ENCODE peak calls at places on chromosomes 3 and 15, in eight cellular contexts. G is transverse colon, Y is ovary, Z is HepG2, F is suprapubic skin, T is H1, R is K562, A is stomach. I is an unnamed sample.

GRCh38 chr3:75048650-75049049 is 434.2 kb upstream of the CNTN3 start:
- DNase-seq in G (no peak), Y (no peak), Z (no peak), F (no peak), T (no peak), R (no peak), A (no peak), I (no peak)

GRCh38 chr15:32685576-32685975 is 32.2 kb upstream of the GREM1 start:
- DNase-seq in G (no peak), Y (no peak), Z (no peak), F (no peak), T (no peak), R (no peak), A (no peak), I (no peak)

GRCh38 chr3:71428841-71429609 is 154.5 kb downstream of the FOXP1 start:
- DNase-seq in G (peak; percentile 36), Y (peak; percentile 32), Z (no peak), F (no peak), T (no peak), R (no peak), A (no peak), I (no peak)

GRCh38 chr15:40264321-40265153 is 18.3 kb downstream of the ANKRD63 start:
- DNase-seq in G (no peak), Y (no peak), Z (no peak), F (no peak), T (no peak), R (no peak), A (no peak), I (no peak)

GRCh38 chr15:65829150-65829764 is 37.2 kb upstream of the DENND4A start:
- DNase-seq in G (no peak), Y (no peak), Z (peak; percentile 33), F (no peak), T (no peak), R (peak; percentile 33), A (no peak), I (no peak)

GRCh38 chr3:179000659-179001058 is 71.0 kb downstream of the ZMAT3 start:
- DNase-seq in G (no peak), Y (no peak), Z (no peak), F (no peak), T (no peak), R (no peak), A (no peak), I (no peak)

GRCh38 chr3:150384517-150385212 is 23.4 kb upstream of the TSC22D2 start:
- DNase-seq in G (peak; percentile 40), Y (no peak), Z (peak; percentile 76), F (no peak), T (no peak), R (peak; percentile 70), A (no peak), I (peak; percentile 41)

GRCh38 chr15:68633181-68634121 is 54.7 kb downstream of the CORO2B start:
- DNase-seq in G (no peak), Y (no peak), Z (no peak), F (no peak), T (no peak), R (no peak), A (no peak), I (no peak)

GRCh38 chr3:172965256-172965655 is 175.8 kb downstream of the SPATA16 start:
- DNase-seq in G (no peak), Y (no peak), Z (no peak), F (no peak), T (no peak), R (no peak), A (no peak), I (no peak)

GRCh38 chr15:82646250-82647044 is 716 bp downstream of the CPEB1 start:
- DNase-seq in G (no peak), Y (peak; percentile 42), Z (no peak), F (no peak), T (no peak), R (peak; percentile 62), A (no peak), I (no peak)

GRCh38 chr15:100671858-100672543 is 69.6 kb downstream of the ASB7 start:
- DNase-seq in G (no peak), Y (no peak), Z (peak; percentile 33), F (no peak), T (no peak), R (peak; percentile 38), A (no peak), I (no peak)

GRCh38 chr3:185729335-185729715 is 95.5 kb downstream of the IGF2BP2 start:
- DNase-seq in G (no peak), Y (no peak), Z (no peak), F (no peak), T (no peak), R (no peak), A (no peak), I (no peak)

GRCh38 chr3:36075491-36075890 is 304.8 kb upstream of the STAC start:
- DNase-seq in G (no peak), Y (no peak), Z (no peak), F (no peak), T (no peak), R (no peak), A (no peak), I (no peak)

GRCh38 chr15:68808091-68808490 is 12.6 kb downstream of the ANP32A start:
- DNase-seq in G (peak; percentile 2), Y (no peak), Z (no peak), F (no peak), T (no peak), R (no peak), A (no peak), I (no peak)

GRCh38 chr15:59380902-59381610 is 8.4 kb upstream of the MYO1E start:
- DNase-seq in G (peak; percentile 20), Y (no peak), Z (no peak), F (no peak), T (no peak), R (no peak), A (no peak), I (no peak)

DNA sequence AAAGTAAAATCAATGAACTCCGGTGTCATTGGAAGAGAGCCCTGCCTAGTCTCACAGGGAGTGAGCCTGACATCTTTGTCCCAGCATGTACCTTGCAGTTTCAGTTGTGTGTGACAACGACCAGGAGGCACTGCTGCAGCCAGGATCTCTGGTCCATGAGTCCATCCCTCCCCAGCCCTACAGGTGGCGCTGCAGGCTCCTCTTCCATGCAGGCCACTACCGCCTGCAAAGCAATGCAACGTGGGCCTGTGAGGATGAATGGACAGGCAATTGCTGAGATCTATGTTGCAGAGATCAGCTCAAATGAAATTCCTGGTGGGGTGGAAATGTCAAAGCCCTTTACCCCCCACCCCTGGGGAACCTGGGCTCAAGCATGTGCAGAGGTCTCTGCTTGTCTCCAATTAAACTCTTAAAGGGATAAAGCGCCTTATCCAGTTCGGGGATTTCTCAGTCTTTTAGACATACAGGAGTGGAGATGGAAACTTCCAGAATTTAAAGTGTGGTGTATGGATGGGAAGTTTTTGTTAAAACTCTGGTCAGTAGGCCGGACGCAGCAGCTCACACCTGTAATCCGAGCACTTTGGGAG is 35.8 kb downstream of the TKT start:
- DNase-seq in G (peak; percentile 88), Y (peak; percentile 72), Z (peak; percentile 76), F (no peak), T (peak; percentile 78), R (peak; percentile 73), A (peak; percentile 90), I (peak; percentile 70)
- TF ChIP-seq POLR2A in G (no peak), Y (no peak), Z (no peak), F (no peak), T (no peak), R (no peak), A (no peak), I (no peak)

DNA sequence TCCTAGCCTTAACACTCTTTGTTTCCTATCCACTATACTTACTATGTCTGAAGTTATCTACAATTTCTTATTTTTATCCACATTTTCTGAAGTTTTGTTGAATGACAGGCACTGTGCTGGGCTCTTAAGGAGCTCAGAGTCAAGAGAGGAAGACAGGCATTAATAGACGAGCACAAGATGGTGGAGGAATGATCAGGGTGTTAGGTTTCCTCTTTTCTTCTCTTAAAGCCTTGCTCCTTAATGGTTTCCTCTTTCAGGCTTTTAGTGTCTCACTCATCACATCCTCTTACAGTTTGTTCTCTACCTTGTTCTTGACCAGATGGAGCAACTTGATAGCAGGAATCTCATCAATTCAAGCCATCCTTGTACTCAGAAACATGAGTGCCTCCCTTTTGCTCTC is 52.9 kb upstream of the BCL6 start:
- DNase-seq in G (no peak), Y (no peak), Z (no peak), F (no peak), T (no peak), R (no peak), A (no peak), I (no peak)
- H3K27me3 ChIP-seq in G (no peaks in the 10 kb centered on the region), Y (no peaks in the 10 kb centered on the region), Z (peaks cover 9% of the 10 kb centered on the region), F (no peaks in the 10 kb centered on the region), T (no peaks in the 10 kb centered on the region), R (peaks cover 2% of the 10 kb centered on the region), A (no peaks in the 10 kb centered on the region), I (no peaks in the 10 kb centered on the region)

DNA sequence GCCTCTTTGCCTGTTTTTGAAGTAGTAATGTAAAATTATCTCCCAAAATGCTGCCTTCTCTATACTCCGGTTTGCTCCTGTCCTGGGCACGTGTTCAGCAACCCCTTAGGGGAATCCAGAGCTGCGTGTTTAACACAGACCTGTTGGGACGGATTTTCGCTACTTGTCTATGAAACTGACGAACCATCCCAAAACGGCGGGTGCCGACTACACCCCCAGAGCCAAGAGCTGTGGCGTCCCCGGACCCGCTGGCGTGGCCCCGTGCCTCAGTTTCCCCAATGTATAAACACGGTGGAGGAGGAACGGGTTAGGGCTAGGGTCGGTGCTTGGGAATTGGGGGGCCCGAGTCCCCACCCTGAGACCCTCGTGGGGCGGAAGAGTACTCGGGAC is 473 bp downstream of the FHIT start:
- DNase-seq in G (peak; percentile 40), Y (peak; percentile 52), Z (peak; percentile 38), F (peak; percentile 74), T (no peak), R (peak; percentile 11), A (no peak), I (peak; percentile 48)
- TF ChIP-seq EP300 in G (no peak), Y (no peak), Z (no peak), F (no peak), T (no peak), R (no peak), A (no peak), I (no peak)

GRCh38 chr3:187069857-187070516 is 69.3 kb downstream of the RPL39L start:
- DNase-seq in G (no peak), Y (no peak), Z (no peak), F (no peak), T (no peak), R (no peak), A (no peak), I (no peak)

GRCh38 chr3:187077085-187077484 is 62.2 kb downstream of the RPL39L start:
- DNase-seq in G (no peak), Y (no peak), Z (no peak), F (no peak), T (no peak), R (no peak), A (no peak), I (no peak)

GRCh38 chr3:187072582-187072981 is 66.7 kb downstream of the RPL39L start:
- DNase-seq in G (no peak), Y (no peak), Z (no peak), F (no peak), T (no peak), R (no peak), A (no peak), I (no peak)

GRCh38 chr3:187076297-187076696 is 63.0 kb downstream of the RPL39L start:
- DNase-seq in G (no peak), Y (no peak), Z (no peak), F (no peak), T (no peak), R (no peak), A (no peak), I (no peak)

DNA sequence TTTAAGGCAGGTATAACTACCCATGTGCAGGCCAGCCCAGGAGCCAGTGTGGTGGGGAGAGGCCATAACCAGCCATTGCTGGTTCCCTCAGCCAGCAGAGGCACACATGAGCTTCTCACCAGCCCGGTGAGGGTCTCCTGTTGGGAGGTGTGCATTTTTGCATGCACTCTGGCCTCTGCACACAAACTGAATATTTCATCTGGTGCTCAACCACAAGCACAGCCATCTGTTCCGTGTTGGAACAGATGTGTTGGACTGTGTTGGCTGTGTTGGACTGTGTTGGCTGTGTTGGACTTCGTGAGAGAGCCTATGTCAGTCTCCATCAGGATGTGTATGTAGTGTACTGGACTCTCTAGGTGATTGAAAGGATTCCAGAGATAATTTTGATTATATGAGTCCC is 67.2 kb downstream of the RPL39L start:
- DNase-seq in G (no peak), Y (no peak), Z (no peak), F (no peak), T (no peak), R (no peak), A (no peak), I (no peak)
- TF ChIP-seq POLR2A in G (no peak), Y (no peak), Z (no peak), F (no peak), T (no peak), R (no peak), A (no peak), I (no peak)

I was measured in tibial nerve.